ENCODE peak calls at places on chromosomes 5 and 9, in four cellular contexts. U, G, D and O are unnamed samples.

GRCh38 chr9:23820731-23821399 is 5.2 kb downstream of the ELAVL2 start:
- DNase-seq in U (no peak), G (peak), D (peak), O (no peak)

GRCh38 chr5:173884402-173885053 is 3.6 kb upstream of the CPEB4 start:
- DNase-seq in U (no peak), G (no peak), D (no peak), O (no peak)

GRCh38 chr9:116792271-116792670 is 105.2 kb downstream of the TRIM32 start:
- DNase-seq in U (no peak), G (peak), D (no peak), O (no peak)

GRCh38 chr9:17293685-17294084 is 158.8 kb downstream of the CNTLN start:
- DNase-seq in U (no peak), G (no peak), D (no peak), O (peak)

GRCh38 chr9:12464910-12465512 is 228.2 kb upstream of the TYRP1 start:
- DNase-seq in U (peak), G (no peak), D (no peak), O (no peak)

GRCh38 chr9:90088411-90088810 is 483.6 kb downstream of the GADD45G start:
- DNase-seq in U (no peak), G (no peak), D (no peak), O (no peak)

GRCh38 chr5:141604318-141604717 is 14.5 kb downstream of the DIAPH1 start:
- DNase-seq in U (peak), G (no peak), D (no peak), O (no peak)

GRCh38 chr9:98796364-98797101 is at the start of gene ANKS6:
- DNase-seq in U (peak), G (peak), D (peak), O (peak)

GRCh38 chr9:27752069-27752468 is 178.8 kb upstream of the C9orf72 start:
- DNase-seq in U (no peak), G (no peak), D (no peak), O (no peak)

GRCh38 chr5:172178301-172179031 is 9.6 kb downstream of the STK10 start:
- DNase-seq in U (no peak), G (no peak), D (no peak), O (no peak)

GRCh38 chr5:82942083-82942881 is 134.9 kb downstream of the TMEM167A start:
- DNase-seq in U (no peak), G (no peak), D (no peak), O (no peak)

GRCh38 chr5:149667084-149667826 is 62.9 kb upstream of the PPARGC1B start:
- DNase-seq in U (peak), G (no peak), D (no peak), O (no peak)

GRCh38 chr5:67814569-67815311 is 400.8 kb upstream of the PIK3R1 start:
- DNase-seq in U (no peak), G (no peak), D (no peak), O (no peak)

GRCh38 chr9:74824654-74825053 is 63.1 kb downstream of the TRPM6 start:
- DNase-seq in U (no peak), G (no peak), D (no peak), O (no peak)

GRCh38 chr5:60463179-60463868 is 236.6 kb downstream of the DEPDC1B start:
- DNase-seq in U (no peak), G (no peak), D (no peak), O (no peak)

GRCh38 chr9:85914108-85914507 is 26.8 kb upstream of the NAA35 start:
- DNase-seq in U (no peak), G (no peak), D (no peak), O (no peak)

GRCh38 chr9:23554691-23555090 is 271.3 kb downstream of the ELAVL2 start:
- DNase-seq in U (no peak), G (no peak), D (no peak), O (no peak)

GRCh38 chr9:70510157-70510770 is 95.8 kb upstream of the KLF9 start:
- DNase-seq in U (no peak), G (no peak), D (peak), O (no peak)

GRCh38 chr5:99955962-99956361 is 579.2 kb upstream of the FAM174A start:
- DNase-seq in U (no peak), G (no peak), D (no peak), O (no peak)

GRCh38 chr9:95085036-95085770 is 232.3 kb downstream of the FANCC start:
- DNase-seq in U (no peak), G (no peak), D (no peak), O (no peak)

GRCh38 chr9:121572581-121572980 is 72.9 kb upstream of the GGTA1 start:
- DNase-seq in U (no peak), G (no peak), D (no peak), O (no peak)

GRCh38 chr5:88188458-88189132 is 80.0 kb downstream of the TMEM161B start:
- DNase-seq in U (no peak), G (no peak), D (no peak), O (no peak)